ENCODE peak calls at places on chromosomes 6 and 20, in four cellular contexts. One of them, this sample, is unnamed.

GRCh38 chr20:5181955-5182354 is 55.1 kb downstream of the CDS2 start:
- DNase-seq in GM12878: no peak
- DNase-seq in K562: no peak
- DNase-seq in A549: peak
- DNase-seq in this sample: peak

GRCh38 chr20:33352258-33353012 is 48.9 kb downstream of the CDK5RAP1 start:
- DNase-seq in GM12878: no peak
- DNase-seq in K562: no peak
- DNase-seq in A549: no peak
- DNase-seq in this sample: no peak

GRCh38 chr6:52640170-52640569 is 30.7 kb upstream of the TMEM14A start:
- DNase-seq in GM12878: no peak
- DNase-seq in K562: no peak
- DNase-seq in A549: no peak
- DNase-seq in this sample: peak

GRCh38 chr6:125009578-125009977 is 47.3 kb downstream of the RNF217 start:
- DNase-seq in GM12878: no peak
- DNase-seq in K562: no peak
- DNase-seq in A549: no peak
- DNase-seq in this sample: peak

GRCh38 chr6:84651583-84651982 is 112.8 kb downstream of the TBX18 start:
- DNase-seq in GM12878: no peak
- DNase-seq in K562: no peak
- DNase-seq in A549: no peak
- DNase-seq in this sample: no peak

GRCh38 chr6:109791301-109791700 is 100.2 kb downstream of the FIG4 start:
- DNase-seq in GM12878: no peak
- DNase-seq in K562: peak
- DNase-seq in A549: no peak
- DNase-seq in this sample: peak

GRCh38 chr6:137099689-137100398 is 55.1 kb upstream of the IL20RA start:
- DNase-seq in GM12878: no peak
- DNase-seq in K562: no peak
- DNase-seq in A549: no peak
- DNase-seq in this sample: no peak

GRCh38 chr6:30006170-30007131 is 54.6 kb upstream of the POLR1H start:
- DNase-seq in GM12878: no peak
- DNase-seq in K562: no peak
- DNase-seq in A549: no peak
- DNase-seq in this sample: peak

GRCh38 chr20:60011512-60012507 is 53.6 kb downstream of the CDH26 start:
- DNase-seq in GM12878: no peak
- DNase-seq in K562: no peak
- DNase-seq in A549: no peak
- DNase-seq in this sample: no peak

GRCh38 chr6:84635081-84635745 is 129.2 kb downstream of the TBX18 start:
- DNase-seq in GM12878: no peak
- DNase-seq in K562: no peak
- DNase-seq in A549: no peak
- DNase-seq in this sample: peak

GRCh38 chr6:21560249-21560648 is 33.3 kb upstream of the SOX4 start:
- DNase-seq in GM12878: no peak
- DNase-seq in K562: no peak
- DNase-seq in A549: no peak
- DNase-seq in this sample: no peak

GRCh38 chr6:44073612-44074382 is 53.5 kb downstream of the MRPL14 start:
- DNase-seq in GM12878: no peak
- DNase-seq in K562: no peak
- DNase-seq in A549: no peak
- DNase-seq in this sample: no peak

GRCh38 chr20:25139061-25139705 is 56.3 kb upstream of the ENTPD6 start:
- DNase-seq in GM12878: no peak
- DNase-seq in K562: peak
- DNase-seq in A549: peak
- DNase-seq in this sample: no peak

GRCh38 chr6:97195117-97195516 is 87.9 kb downstream of the MMS22L start:
- DNase-seq in GM12878: no peak
- DNase-seq in K562: no peak
- DNase-seq in A549: no peak
- DNase-seq in this sample: peak

GRCh38 chr20:48819089-48819488 is 8.7 kb downstream of the PREX1 start:
- DNase-seq in GM12878: no peak
- DNase-seq in K562: no peak
- DNase-seq in A549: no peak
- DNase-seq in this sample: no peak

GRCh38 chr6:145155873-145156782 is 579.2 kb downstream of the EPM2A start:
- DNase-seq in GM12878: no peak
- DNase-seq in K562: no peak
- DNase-seq in A549: no peak
- DNase-seq in this sample: no peak

GRCh38 chr6:157050537-157051280 is 272.6 kb downstream of the TMEM242 start:
- DNase-seq in GM12878: no peak
- DNase-seq in K562: no peak
- DNase-seq in A549: no peak
- DNase-seq in this sample: no peak

GRCh38 chr20:37282558-37282957 is 6.9 kb upstream of the MANBAL start:
- DNase-seq in GM12878: no peak
- DNase-seq in K562: no peak
- DNase-seq in A549: peak
- DNase-seq in this sample: peak

GRCh38 chr6:40409716-40410397 is 177.3 kb downstream of the LRFN2 start:
- DNase-seq in GM12878: no peak
- DNase-seq in K562: no peak
- DNase-seq in A549: no peak
- DNase-seq in this sample: no peak

GRCh38 chr6:138662474-138662873 is 111.1 kb upstream of the CCDC28A start:
- DNase-seq in GM12878: no peak
- DNase-seq in K562: no peak
- DNase-seq in A549: peak
- DNase-seq in this sample: peak

GRCh38 chr6:161273356-161273751 is 507 bp downstream of the AGPAT4 start:
- DNase-seq in GM12878: no peak
- DNase-seq in K562: peak
- DNase-seq in A549: no peak
- DNase-seq in this sample: peak

GRCh38 chr20:41179961-41180360 is 42.6 kb downstream of the PLCG1 start:
- DNase-seq in GM12878: no peak
- DNase-seq in K562: no peak
- DNase-seq in A549: no peak
- DNase-seq in this sample: no peak
- H3K27ac ChIP-seq in GM12878: no peak
- H3K27ac ChIP-seq in K562: no peak
- H3K27ac ChIP-seq in A549: no peak
- H3K27ac ChIP-seq in this sample: no peak

DNA sequence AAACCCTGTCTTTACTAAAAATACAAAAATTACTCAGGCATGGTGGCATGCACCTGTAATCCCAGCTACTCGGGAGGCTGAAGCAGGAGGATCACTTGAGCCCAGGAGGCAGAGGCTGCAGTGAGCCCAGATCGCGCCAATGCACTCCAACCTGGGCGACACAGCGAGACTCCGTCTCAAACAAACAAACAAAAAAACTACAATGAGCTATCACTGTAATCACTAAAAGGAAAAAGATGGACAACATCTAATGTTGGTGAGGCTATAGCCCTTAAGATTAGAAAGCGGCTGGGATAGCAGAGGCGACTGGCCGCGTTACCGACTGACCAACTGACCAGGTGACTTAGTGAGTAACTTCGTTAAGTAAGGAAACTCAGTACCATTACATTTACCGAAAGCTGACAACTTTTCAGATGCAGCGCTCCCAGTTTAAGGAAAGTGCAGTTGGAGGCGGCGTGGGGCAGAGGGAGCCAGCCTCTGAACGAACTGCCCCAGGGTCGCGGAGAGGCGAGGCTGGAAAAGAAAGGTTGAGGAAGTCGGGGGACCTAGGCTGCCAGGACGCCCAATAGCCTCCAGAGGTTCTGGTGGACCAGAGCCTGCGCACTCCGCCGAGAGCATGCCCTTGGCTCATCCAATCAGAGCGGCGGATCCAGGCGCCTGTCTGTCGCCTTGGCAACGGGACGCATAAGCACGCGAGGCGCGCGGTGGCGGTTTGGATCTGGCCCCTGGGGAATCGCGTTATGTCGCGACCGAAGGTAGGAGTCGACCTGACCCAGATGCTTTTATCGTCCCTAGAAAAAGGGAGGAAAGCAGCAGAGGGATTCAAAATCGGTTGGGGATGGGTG is 8.9 kb downstream of the TTLL9 start:
- DNase-seq in GM12878: peak
- DNase-seq in K562: peak
- DNase-seq in A549: peak
- DNase-seq in this sample: peak
- TF ChIP-seq POLR2A in GM12878: no peak
- TF ChIP-seq POLR2A in K562: no peak
- TF ChIP-seq POLR2A in A549: peak
- TF ChIP-seq POLR2A in this sample: no peak

GRCh38 chr20:64140956-64141355 is 23.3 kb upstream of the MYT1 start:
- DNase-seq in GM12878: no peak
- DNase-seq in K562: no peak
- DNase-seq in A549: no peak
- DNase-seq in this sample: no peak

GRCh38 chr20:64140421-64140820 is 23.8 kb upstream of the MYT1 start:
- DNase-seq in GM12878: no peak
- DNase-seq in K562: no peak
- DNase-seq in A549: no peak
- DNase-seq in this sample: no peak

GRCh38 chr20:64138276-64138815 is 25.9 kb upstream of the MYT1 start:
- DNase-seq in GM12878: no peak
- DNase-seq in K562: no peak
- DNase-seq in A549: no peak
- DNase-seq in this sample: no peak

GRCh38 chr20:64137598-64138031 is 26.6 kb upstream of the MYT1 start:
- DNase-seq in GM12878: no peak
- DNase-seq in K562: no peak
- DNase-seq in A549: no peak
- DNase-seq in this sample: no peak

GRCh38 chr20:64139200-64140081 is 24.8 kb upstream of the MYT1 start:
- DNase-seq in GM12878: no peak
- DNase-seq in K562: no peak
- DNase-seq in A549: no peak
- DNase-seq in this sample: no peak
- TF ChIP-seq BHLHE40 in GM12878: no peak
- TF ChIP-seq BHLHE40 in K562: no peak
- TF ChIP-seq BHLHE40 in A549: no peak
- TF ChIP-seq BHLHE40 in this sample: no peak

GRCh38 chr6:142011775-142012174 is 121.0 kb upstream of the GJE1 start:
- DNase-seq in GM12878: no peak
- DNase-seq in K562: no peak
- DNase-seq in A549: no peak
- DNase-seq in this sample: no peak
- H3K27ac ChIP-seq in GM12878: no peak
- H3K27ac ChIP-seq in K562: no peak
- H3K27ac ChIP-seq in A549: peak
- H3K27ac ChIP-seq in this sample: peak

DNA sequence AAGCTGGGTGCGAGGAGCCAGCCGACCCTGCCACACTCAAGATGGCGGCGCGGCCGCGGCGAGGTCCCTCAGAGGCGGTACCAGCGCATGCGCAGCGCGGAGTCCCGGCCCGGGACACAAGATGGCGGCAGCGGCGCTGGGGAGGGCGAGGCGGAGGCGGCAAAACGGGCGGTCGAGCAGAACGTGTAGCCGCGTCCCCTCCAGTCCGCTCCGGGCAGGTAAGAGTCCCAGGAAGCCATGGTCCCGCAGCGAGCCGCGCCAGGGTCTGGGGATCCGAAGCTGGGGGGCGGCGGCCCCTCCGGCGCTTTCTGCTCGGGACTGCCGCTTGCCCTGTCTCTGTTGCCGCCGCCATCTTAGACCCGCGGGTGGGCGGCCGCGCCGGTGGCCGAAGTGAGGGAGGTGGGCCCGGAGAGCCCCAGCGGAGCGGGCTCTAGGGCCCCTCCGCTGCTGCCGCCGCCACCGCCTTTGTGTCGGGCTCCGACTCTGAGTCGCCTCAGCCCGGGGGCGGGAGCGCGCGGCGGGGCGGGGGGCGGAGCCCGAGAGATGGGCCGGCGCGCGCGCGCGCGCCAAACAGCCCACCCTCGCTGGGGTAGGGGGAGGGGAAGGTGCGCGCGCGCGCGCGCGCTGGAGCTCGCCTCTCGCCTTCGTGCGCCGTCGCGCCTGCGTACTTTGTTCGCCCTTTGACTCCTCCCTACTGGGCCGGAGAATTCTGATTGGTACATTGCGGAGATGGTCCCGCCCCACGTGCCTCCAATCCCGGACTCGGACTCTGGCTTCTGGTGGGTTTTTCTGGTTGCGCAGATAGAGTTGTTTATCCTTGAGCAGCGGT is at the start of gene PCIF1:
- DNase-seq in GM12878: peak
- DNase-seq in K562: peak
- DNase-seq in A549: peak
- DNase-seq in this sample: peak
- TF ChIP-seq POLR2A in GM12878: peak
- TF ChIP-seq POLR2A in K562: peak
- TF ChIP-seq POLR2A in A549: peak
- TF ChIP-seq POLR2A in this sample: peak

GRCh38 chr20:7822772-7823171 is 117.5 kb downstream of the HAO1 start:
- DNase-seq in GM12878: no peak
- DNase-seq in K562: no peak
- DNase-seq in A549: no peak
- DNase-seq in this sample: no peak
- TF ChIP-seq BHLHE40 in GM12878: no peak
- TF ChIP-seq BHLHE40 in K562: no peak
- TF ChIP-seq BHLHE40 in A549: no peak
- TF ChIP-seq BHLHE40 in this sample: no peak

GRCh38 chr20:36093025-36093803 is 61.3 kb upstream of the EPB41L1 start:
- DNase-seq in GM12878: no peak
- DNase-seq in K562: no peak
- DNase-seq in A549: peak
- DNase-seq in this sample: no peak
- H3K27ac ChIP-seq in GM12878: no peak
- H3K27ac ChIP-seq in K562: no peak
- H3K27ac ChIP-seq in A549: peak
- H3K27ac ChIP-seq in this sample: no peak

DNA sequence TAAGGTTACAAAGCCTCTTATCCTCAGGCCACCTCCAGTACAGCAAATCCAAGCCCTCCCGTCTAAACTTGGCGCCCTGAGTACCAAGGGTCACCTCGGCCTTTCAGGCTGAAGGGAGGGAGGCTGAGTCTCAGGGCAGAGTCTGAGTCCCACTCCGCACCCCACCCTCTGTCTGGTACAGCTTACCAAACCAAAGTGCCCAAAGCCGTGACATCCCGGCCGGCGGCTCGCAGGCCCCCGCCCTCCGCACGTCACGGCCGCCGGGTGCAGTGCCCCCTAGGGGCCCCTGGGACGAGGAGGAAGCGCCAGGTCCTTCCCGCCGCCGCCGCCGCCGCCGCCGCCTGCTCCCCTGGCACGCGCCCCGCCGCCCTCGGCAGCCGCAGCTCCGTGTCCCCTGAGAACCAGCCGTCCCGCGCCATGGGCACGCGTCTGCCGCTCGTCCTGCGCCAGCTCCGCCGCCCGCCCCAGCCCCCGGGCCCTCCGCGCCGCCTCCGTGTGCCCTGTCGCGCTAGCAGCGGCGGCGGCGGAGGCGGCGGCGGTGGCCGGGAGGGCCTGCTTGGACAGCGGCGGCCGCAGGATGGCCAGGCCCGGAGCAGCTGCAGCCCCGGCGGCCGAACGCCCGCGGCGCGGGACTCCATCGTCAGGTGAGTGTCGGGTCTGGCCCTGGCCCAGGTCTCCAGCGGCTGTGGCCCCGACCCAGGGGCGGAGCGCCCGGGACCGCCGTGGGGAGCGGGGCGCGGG is at the start of gene MTHFD1L:
- DNase-seq in GM12878: no peak
- DNase-seq in K562: peak
- DNase-seq in A549: peak
- DNase-seq in this sample: peak
- TF ChIP-seq POLR2A in GM12878: peak
- TF ChIP-seq POLR2A in K562: no peak
- TF ChIP-seq POLR2A in A549: peak
- TF ChIP-seq POLR2A in this sample: peak